ENCODE peak calls at places on chromosomes 4 and X, in seven cellular contexts. One of them, this sample, is unnamed.

GRCh38 chrX:104922206-104922621 is 298.3 kb downstream of the TEX13A start:
- DNase-seq in H9: peak
- DNase-seq in mesendoderm: peak
- DNase-seq in neuronal stem cell: peak
- DNase-seq in H1: peak
- DNase-seq in IMR-90: peak
- DNase-seq in trophoblast cell: peak
- DNase-seq in this sample: peak

GRCh38 chr4:156971623-156972369 is at the start of gene PDGFC:
- DNase-seq in H9: peak
- DNase-seq in mesendoderm: peak
- DNase-seq in neuronal stem cell: peak
- DNase-seq in H1: no peak
- DNase-seq in IMR-90: peak
- DNase-seq in trophoblast cell: peak
- DNase-seq in this sample: peak

GRCh38 chr4:37767019-37767418 is 59.5 kb upstream of the PGM2 start:
- DNase-seq in H9: no peak
- DNase-seq in mesendoderm: no peak
- DNase-seq in neuronal stem cell: no peak
- DNase-seq in H1: no peak
- DNase-seq in IMR-90: no peak
- DNase-seq in trophoblast cell: no peak
- DNase-seq in this sample: no peak

GRCh38 chrX:49041683-49042529 is 1.3 kb downstream of the TFE3 start:
- DNase-seq in H9: no peak
- DNase-seq in mesendoderm: peak
- DNase-seq in neuronal stem cell: no peak
- DNase-seq in H1: no peak
- DNase-seq in IMR-90: peak
- DNase-seq in trophoblast cell: peak
- DNase-seq in this sample: peak

GRCh38 chr4:20178902-20179576 is 72.7 kb upstream of the SLIT2 start:
- DNase-seq in H9: peak
- DNase-seq in mesendoderm: no peak
- DNase-seq in neuronal stem cell: no peak
- DNase-seq in H1: no peak
- DNase-seq in IMR-90: no peak
- DNase-seq in trophoblast cell: no peak
- DNase-seq in this sample: no peak

GRCh38 chrX:100447563-100448397 is 37.7 kb upstream of the PCDH19 start:
- DNase-seq in H9: peak
- DNase-seq in mesendoderm: peak
- DNase-seq in neuronal stem cell: peak
- DNase-seq in H1: no peak
- DNase-seq in IMR-90: peak
- DNase-seq in trophoblast cell: peak
- DNase-seq in this sample: peak

GRCh38 chrX:139759637-139760036 is 51.7 kb upstream of the MCF2 start:
- DNase-seq in H9: no peak
- DNase-seq in mesendoderm: peak
- DNase-seq in neuronal stem cell: peak
- DNase-seq in H1: no peak
- DNase-seq in IMR-90: peak
- DNase-seq in trophoblast cell: peak
- DNase-seq in this sample: peak

GRCh38 chr4:165464338-165464737 is 85.5 kb downstream of the CPE start:
- DNase-seq in H9: no peak
- DNase-seq in mesendoderm: no peak
- DNase-seq in neuronal stem cell: no peak
- DNase-seq in H1: no peak
- DNase-seq in IMR-90: no peak
- DNase-seq in trophoblast cell: no peak
- DNase-seq in this sample: no peak

GRCh38 chr4:153115322-153116100 is 88.7 kb upstream of the TRIM2 start:
- DNase-seq in H9: no peak
- DNase-seq in mesendoderm: no peak
- DNase-seq in neuronal stem cell: no peak
- DNase-seq in H1: no peak
- DNase-seq in IMR-90: peak
- DNase-seq in trophoblast cell: peak
- DNase-seq in this sample: peak

GRCh38 chrX:55582447-55582846 is 40.8 kb upstream of the FOXR2 start:
- DNase-seq in H9: no peak
- DNase-seq in mesendoderm: no peak
- DNase-seq in neuronal stem cell: no peak
- DNase-seq in H1: no peak
- DNase-seq in IMR-90: no peak
- DNase-seq in trophoblast cell: no peak
- DNase-seq in this sample: no peak

GRCh38 chrX:55579115-55579514 is 44.1 kb upstream of the FOXR2 start:
- DNase-seq in H9: no peak
- DNase-seq in mesendoderm: no peak
- DNase-seq in neuronal stem cell: no peak
- DNase-seq in H1: no peak
- DNase-seq in IMR-90: no peak
- DNase-seq in trophoblast cell: no peak
- DNase-seq in this sample: no peak
- H4K8ac ChIP-seq in H9: no peak
- H4K8ac ChIP-seq in mesendoderm: no peak
- H4K8ac ChIP-seq in neuronal stem cell: no peak
- H4K8ac ChIP-seq in H1: no peak
- H4K8ac ChIP-seq in IMR-90: no peak
- H4K8ac ChIP-seq in trophoblast cell: no peak
- H4K8ac ChIP-seq in this sample: no peak

GRCh38 chrX:52363247-52363883 is 5.5 kb upstream of the XAGE2 start:
- DNase-seq in H9: no peak
- DNase-seq in mesendoderm: peak
- DNase-seq in neuronal stem cell: no peak
- DNase-seq in H1: no peak
- DNase-seq in IMR-90: peak
- DNase-seq in trophoblast cell: peak
- DNase-seq in this sample: no peak
- H4K8ac ChIP-seq in H9: no peak
- H4K8ac ChIP-seq in mesendoderm: no peak
- H4K8ac ChIP-seq in neuronal stem cell: no peak
- H4K8ac ChIP-seq in H1: no peak
- H4K8ac ChIP-seq in IMR-90: no peak
- H4K8ac ChIP-seq in trophoblast cell: no peak
- H4K8ac ChIP-seq in this sample: no peak

DNA sequence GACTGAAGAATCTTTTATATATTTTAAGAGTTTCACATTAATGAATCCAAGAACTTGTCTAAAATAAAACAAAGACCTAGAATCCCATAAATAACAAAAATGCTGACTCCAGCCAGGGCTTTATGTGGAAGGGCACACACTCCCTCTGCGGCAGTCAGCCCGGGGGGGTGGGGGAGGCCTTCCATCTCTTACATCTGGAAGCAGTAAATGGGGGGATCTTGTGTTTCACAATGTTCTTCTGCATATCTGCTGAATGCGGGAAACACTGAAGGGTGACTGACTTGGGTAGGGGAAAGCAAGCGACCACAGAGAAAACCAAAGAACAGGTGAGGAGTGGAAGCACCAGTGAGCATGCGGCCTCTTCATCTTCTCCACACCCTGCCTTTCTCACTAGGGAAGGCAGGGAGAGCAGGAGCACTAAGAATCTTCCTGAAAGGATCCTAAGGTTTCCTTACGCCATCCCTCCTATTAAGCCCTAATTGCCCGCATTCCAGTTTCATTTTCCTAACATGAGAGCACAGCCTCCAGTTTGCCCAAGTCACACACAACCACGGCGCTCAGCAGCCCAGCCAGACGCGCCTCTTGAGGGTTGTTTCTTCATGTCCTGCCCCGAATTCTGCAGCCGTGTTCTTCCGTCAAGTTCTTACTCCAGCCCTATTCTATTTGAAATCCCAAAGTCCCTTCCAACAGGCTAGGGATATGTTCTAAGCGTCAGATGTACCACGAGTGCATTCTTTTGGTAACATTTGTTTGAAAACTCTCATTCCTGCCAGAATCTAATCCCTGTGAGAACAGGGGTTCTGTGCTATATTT is 23.4 kb downstream of the ACSL1 start:
- DNase-seq in H9: no peak
- DNase-seq in mesendoderm: no peak
- DNase-seq in neuronal stem cell: no peak
- DNase-seq in H1: no peak
- DNase-seq in IMR-90: peak
- DNase-seq in trophoblast cell: no peak
- DNase-seq in this sample: peak
- H4K8ac ChIP-seq in H9: no peak
- H4K8ac ChIP-seq in mesendoderm: no peak
- H4K8ac ChIP-seq in neuronal stem cell: no peak
- H4K8ac ChIP-seq in H1: no peak
- H4K8ac ChIP-seq in IMR-90: no peak
- H4K8ac ChIP-seq in trophoblast cell: no peak
- H4K8ac ChIP-seq in this sample: no peak

GRCh38 chrX:118550792-118551191 is 55.2 kb downstream of the DOCK11 start:
- DNase-seq in H9: no peak
- DNase-seq in mesendoderm: no peak
- DNase-seq in neuronal stem cell: no peak
- DNase-seq in H1: no peak
- DNase-seq in IMR-90: peak
- DNase-seq in trophoblast cell: peak
- DNase-seq in this sample: no peak

GRCh38 chrX:118554511-118554910 is 58.9 kb downstream of the DOCK11 start:
- DNase-seq in H9: no peak
- DNase-seq in mesendoderm: no peak
- DNase-seq in neuronal stem cell: no peak
- DNase-seq in H1: no peak
- DNase-seq in IMR-90: no peak
- DNase-seq in trophoblast cell: no peak
- DNase-seq in this sample: no peak

GRCh38 chrX:118551426-118551825 is 55.8 kb downstream of the DOCK11 start:
- DNase-seq in H9: no peak
- DNase-seq in mesendoderm: no peak
- DNase-seq in neuronal stem cell: no peak
- DNase-seq in H1: no peak
- DNase-seq in IMR-90: no peak
- DNase-seq in trophoblast cell: no peak
- DNase-seq in this sample: no peak

GRCh38 chrX:118552501-118552900 is 56.9 kb downstream of the DOCK11 start:
- DNase-seq in H9: no peak
- DNase-seq in mesendoderm: peak
- DNase-seq in neuronal stem cell: no peak
- DNase-seq in H1: no peak
- DNase-seq in IMR-90: peak
- DNase-seq in trophoblast cell: no peak
- DNase-seq in this sample: peak

GRCh38 chrX:118553042-118553714 is 57.6 kb downstream of the DOCK11 start:
- DNase-seq in H9: no peak
- DNase-seq in mesendoderm: no peak
- DNase-seq in neuronal stem cell: no peak
- DNase-seq in H1: no peak
- DNase-seq in IMR-90: no peak
- DNase-seq in trophoblast cell: no peak
- DNase-seq in this sample: no peak
- H4K8ac ChIP-seq in H9: no peak
- H4K8ac ChIP-seq in mesendoderm: no peak
- H4K8ac ChIP-seq in neuronal stem cell: no peak
- H4K8ac ChIP-seq in H1: no peak
- H4K8ac ChIP-seq in IMR-90: no peak
- H4K8ac ChIP-seq in trophoblast cell: no peak
- H4K8ac ChIP-seq in this sample: no peak

GRCh38 chr4:16337936-16338335 is 111.7 kb upstream of the TAPT1 start:
- DNase-seq in H9: no peak
- DNase-seq in mesendoderm: no peak
- DNase-seq in neuronal stem cell: no peak
- DNase-seq in H1: no peak
- DNase-seq in IMR-90: no peak
- DNase-seq in trophoblast cell: no peak
- DNase-seq in this sample: no peak

GRCh38 chr4:16329797-16330134 is 103.5 kb upstream of the TAPT1 start:
- DNase-seq in H9: no peak
- DNase-seq in mesendoderm: no peak
- DNase-seq in neuronal stem cell: no peak
- DNase-seq in H1: no peak
- DNase-seq in IMR-90: no peak
- DNase-seq in trophoblast cell: no peak
- DNase-seq in this sample: no peak

GRCh38 chr4:16329132-16329796 is 103.0 kb upstream of the TAPT1 start:
- DNase-seq in H9: no peak
- DNase-seq in mesendoderm: peak
- DNase-seq in neuronal stem cell: no peak
- DNase-seq in H1: no peak
- DNase-seq in IMR-90: peak
- DNase-seq in trophoblast cell: no peak
- DNase-seq in this sample: no peak

DNA sequence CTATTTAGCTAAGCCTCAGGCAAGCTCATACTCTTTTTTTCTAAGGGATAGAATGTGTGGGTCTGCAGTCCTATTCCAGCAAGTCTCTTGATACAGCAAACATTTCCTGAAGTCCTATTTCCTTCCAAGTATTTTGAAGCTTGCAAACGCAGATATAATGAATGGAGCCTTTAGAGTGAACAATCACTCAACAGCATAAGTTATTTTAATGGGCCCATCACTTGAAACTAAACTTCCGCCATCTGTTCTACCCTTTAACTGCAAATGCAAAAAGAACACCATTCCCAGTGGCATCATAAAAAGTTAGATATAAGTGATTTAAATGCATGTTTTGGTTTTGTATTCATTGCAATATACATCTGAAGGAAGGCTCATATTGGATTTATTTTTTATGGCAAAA is 108.4 kb upstream of the TAPT1 start:
- DNase-seq in H9: no peak
- DNase-seq in mesendoderm: no peak
- DNase-seq in neuronal stem cell: no peak
- DNase-seq in H1: no peak
- DNase-seq in IMR-90: no peak
- DNase-seq in trophoblast cell: no peak
- DNase-seq in this sample: no peak
- H4K8ac ChIP-seq in H9: no peak
- H4K8ac ChIP-seq in mesendoderm: no peak
- H4K8ac ChIP-seq in neuronal stem cell: no peak
- H4K8ac ChIP-seq in H1: no peak
- H4K8ac ChIP-seq in IMR-90: no peak
- H4K8ac ChIP-seq in trophoblast cell: no peak
- H4K8ac ChIP-seq in this sample: no peak

This sample was measured in mesenchymal stem cell.